ENCODE peak calls at places on chromosomes 12 and 14, in five cellular contexts. One of them, this sample, is unnamed.

GRCh38 chr14:72615511-72616121 is 278.3 kb downstream of the DPF3 start:
- DNase-seq in CD4-positive, alpha-beta T cell: no peak
- DNase-seq in dorsolateral prefrontal cortex: no peak
- DNase-seq in astrocyte of the spinal cord: no peak
- DNase-seq in right atrium auricular region: no peak
- DNase-seq in this sample: peak

GRCh38 chr12:4307593-4308333 is 13.2 kb upstream of the TIGAR start:
- DNase-seq in right atrium auricular region: peak
- DNase-seq in CD4-positive, alpha-beta T cell: no peak
- DNase-seq in dorsolateral prefrontal cortex: peak
- DNase-seq in astrocyte of the spinal cord: peak
- DNase-seq in this sample: peak

GRCh38 chr14:74018029-74018703 is 922 bp downstream of the ENTPD5 start:
- DNase-seq in dorsolateral prefrontal cortex: no peak
- DNase-seq in CD4-positive, alpha-beta T cell: no peak
- DNase-seq in right atrium auricular region: no peak
- DNase-seq in astrocyte of the spinal cord: peak
- DNase-seq in this sample: peak

GRCh38 chr12:119410396-119410795 is 75.9 kb downstream of the CCDC60 start:
- DNase-seq in dorsolateral prefrontal cortex: no peak
- DNase-seq in CD4-positive, alpha-beta T cell: no peak
- DNase-seq in astrocyte of the spinal cord: no peak
- DNase-seq in right atrium auricular region: no peak
- DNase-seq in this sample: no peak

GRCh38 chr12:121817648-121818043 is 13.8 kb downstream of the SETD1B start:
- DNase-seq in CD4-positive, alpha-beta T cell: no peak
- DNase-seq in dorsolateral prefrontal cortex: no peak
- DNase-seq in astrocyte of the spinal cord: no peak
- DNase-seq in right atrium auricular region: no peak
- DNase-seq in this sample: no peak

GRCh38 chr12:112908548-112908947 is 1.8 kb downstream of the OAS1 start:
- DNase-seq in dorsolateral prefrontal cortex: no peak
- DNase-seq in astrocyte of the spinal cord: no peak
- DNase-seq in right atrium auricular region: no peak
- DNase-seq in CD4-positive, alpha-beta T cell: no peak
- DNase-seq in this sample: no peak

GRCh38 chr12:81359736-81360135 is 281.9 kb downstream of the ACSS3 start:
- DNase-seq in CD4-positive, alpha-beta T cell: no peak
- DNase-seq in astrocyte of the spinal cord: no peak
- DNase-seq in right atrium auricular region: no peak
- DNase-seq in dorsolateral prefrontal cortex: no peak
- DNase-seq in this sample: no peak

GRCh38 chr14:39097159-39097558 is 5.9 kb downstream of the SEC23A start:
- DNase-seq in CD4-positive, alpha-beta T cell: no peak
- DNase-seq in astrocyte of the spinal cord: no peak
- DNase-seq in dorsolateral prefrontal cortex: no peak
- DNase-seq in right atrium auricular region: no peak
- DNase-seq in this sample: peak

GRCh38 chr12:58801986-58802385 is 118.3 kb downstream of the LRIG3 start:
- DNase-seq in astrocyte of the spinal cord: no peak
- DNase-seq in right atrium auricular region: no peak
- DNase-seq in CD4-positive, alpha-beta T cell: no peak
- DNase-seq in dorsolateral prefrontal cortex: no peak
- DNase-seq in this sample: no peak

GRCh38 chr12:57210461-57210860 is 6.1 kb upstream of the NXPH4 start:
- DNase-seq in right atrium auricular region: no peak
- DNase-seq in CD4-positive, alpha-beta T cell: no peak
- DNase-seq in astrocyte of the spinal cord: no peak
- DNase-seq in dorsolateral prefrontal cortex: no peak
- DNase-seq in this sample: no peak

GRCh38 chr14:26204954-26205479 is 392.8 kb downstream of the NOVA1 start:
- DNase-seq in dorsolateral prefrontal cortex: peak
- DNase-seq in right atrium auricular region: no peak
- DNase-seq in astrocyte of the spinal cord: peak
- DNase-seq in CD4-positive, alpha-beta T cell: no peak
- DNase-seq in this sample: no peak

GRCh38 chr12:56229082-56229481 is 769 bp upstream of the SLC39A5 start:
- DNase-seq in astrocyte of the spinal cord: no peak
- DNase-seq in CD4-positive, alpha-beta T cell: no peak
- DNase-seq in right atrium auricular region: no peak
- DNase-seq in dorsolateral prefrontal cortex: no peak
- DNase-seq in this sample: no peak

GRCh38 chr12:132282950-132283771 is 46.2 kb downstream of the GALNT9 start:
- DNase-seq in astrocyte of the spinal cord: no peak
- DNase-seq in CD4-positive, alpha-beta T cell: peak
- DNase-seq in right atrium auricular region: no peak
- DNase-seq in dorsolateral prefrontal cortex: peak
- DNase-seq in this sample: peak

GRCh38 chr12:9337656-9338055 is 129.5 kb upstream of the PZP start:
- DNase-seq in astrocyte of the spinal cord: no peak
- DNase-seq in CD4-positive, alpha-beta T cell: no peak
- DNase-seq in dorsolateral prefrontal cortex: no peak
- DNase-seq in right atrium auricular region: no peak
- DNase-seq in this sample: no peak

GRCh38 chr14:74475678-74476077 is 17.4 kb downstream of the NPC2 start:
- DNase-seq in astrocyte of the spinal cord: peak
- DNase-seq in right atrium auricular region: no peak
- DNase-seq in dorsolateral prefrontal cortex: no peak
- DNase-seq in CD4-positive, alpha-beta T cell: no peak
- DNase-seq in this sample: no peak

GRCh38 chr14:76375484-76375883 is 453 bp upstream of the ESRRB start:
- DNase-seq in dorsolateral prefrontal cortex: no peak
- DNase-seq in astrocyte of the spinal cord: no peak
- DNase-seq in CD4-positive, alpha-beta T cell: no peak
- DNase-seq in right atrium auricular region: no peak
- DNase-seq in this sample: peak

GRCh38 chr12:4780624-4781023 is 60.4 kb downstream of the GALNT8 start:
- DNase-seq in dorsolateral prefrontal cortex: no peak
- DNase-seq in CD4-positive, alpha-beta T cell: no peak
- DNase-seq in astrocyte of the spinal cord: no peak
- DNase-seq in right atrium auricular region: peak
- DNase-seq in this sample: no peak

GRCh38 chr12:100706029-100706428 is 88.5 kb upstream of the ANO4 start:
- DNase-seq in dorsolateral prefrontal cortex: no peak
- DNase-seq in right atrium auricular region: no peak
- DNase-seq in CD4-positive, alpha-beta T cell: no peak
- DNase-seq in astrocyte of the spinal cord: peak
- DNase-seq in this sample: peak

GRCh38 chr12:42361909-42362706 is 36.1 kb downstream of the PPHLN1 start:
- DNase-seq in right atrium auricular region: no peak
- DNase-seq in dorsolateral prefrontal cortex: no peak
- DNase-seq in astrocyte of the spinal cord: no peak
- DNase-seq in CD4-positive, alpha-beta T cell: no peak
- DNase-seq in this sample: no peak

GRCh38 chr12:32302218-32302826 is 97.0 kb upstream of the FGD4 start:
- DNase-seq in CD4-positive, alpha-beta T cell: no peak
- DNase-seq in astrocyte of the spinal cord: no peak
- DNase-seq in right atrium auricular region: no peak
- DNase-seq in dorsolateral prefrontal cortex: no peak
- DNase-seq in this sample: peak

GRCh38 chr12:59660921-59661597 is 65.2 kb downstream of the SLC16A7 start:
- DNase-seq in dorsolateral prefrontal cortex: no peak
- DNase-seq in CD4-positive, alpha-beta T cell: no peak
- DNase-seq in astrocyte of the spinal cord: no peak
- DNase-seq in right atrium auricular region: no peak
- DNase-seq in this sample: no peak

GRCh38 chr12:793037-793436 is 40.7 kb downstream of the WNK1 start:
- DNase-seq in right atrium auricular region: no peak
- DNase-seq in dorsolateral prefrontal cortex: no peak
- DNase-seq in CD4-positive, alpha-beta T cell: no peak
- DNase-seq in astrocyte of the spinal cord: no peak
- DNase-seq in this sample: no peak

DNA sequence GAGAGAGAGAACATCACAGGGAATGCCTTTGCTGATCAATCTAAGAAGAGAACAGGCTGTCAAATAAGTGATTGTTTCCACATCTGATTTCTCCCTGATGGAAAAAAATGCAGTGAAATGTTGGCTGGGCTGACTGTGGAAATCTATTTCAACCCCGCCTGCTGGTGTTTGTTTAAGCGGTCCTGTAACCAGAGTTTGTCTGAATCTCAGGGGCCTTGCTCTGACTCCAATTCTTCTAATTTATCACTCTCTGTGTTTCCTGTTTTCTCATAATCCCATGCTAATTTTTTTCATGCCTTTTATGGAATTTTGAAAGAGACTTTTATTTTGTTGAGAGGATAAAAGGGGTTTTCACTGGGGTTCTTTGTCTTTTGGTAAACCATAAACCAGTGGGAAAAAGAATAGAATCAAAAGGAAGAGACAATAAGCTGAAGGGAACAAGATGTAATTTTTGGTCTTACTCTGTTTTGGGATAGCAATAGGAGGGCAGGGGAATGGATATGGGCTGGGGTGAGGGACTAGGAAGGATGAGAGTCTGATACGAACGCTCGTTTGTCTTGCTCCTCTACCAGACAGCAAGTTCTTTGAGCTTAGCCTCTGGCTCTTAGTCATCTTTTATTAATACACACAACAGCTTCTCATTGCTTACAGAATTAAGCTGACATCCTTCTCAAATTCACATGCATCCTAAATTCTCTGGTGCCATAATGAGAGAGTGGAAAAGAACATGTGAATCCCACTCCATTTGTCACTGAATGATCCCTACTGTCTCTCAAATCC is 8.0 kb upstream of the MGP start:
- DNase-seq in dorsolateral prefrontal cortex: no peak
- DNase-seq in astrocyte of the spinal cord: no peak
- DNase-seq in right atrium auricular region: no peak
- DNase-seq in CD4-positive, alpha-beta T cell: no peak
- DNase-seq in this sample: no peak
- TF ChIP-seq CTCF in dorsolateral prefrontal cortex: no peak
- TF ChIP-seq CTCF in astrocyte of the spinal cord: no peak
- TF ChIP-seq CTCF in right atrium auricular region: no peak
- TF ChIP-seq CTCF in CD4-positive, alpha-beta T cell: no peak
- TF ChIP-seq CTCF in this sample: no peak

GRCh38 chr12:48936379-48936979 is 11.2 kb upstream of the FKBP11 start:
- DNase-seq in CD4-positive, alpha-beta T cell: peak
- DNase-seq in right atrium auricular region: peak
- DNase-seq in astrocyte of the spinal cord: peak
- DNase-seq in dorsolateral prefrontal cortex: peak
- DNase-seq in this sample: peak

GRCh38 chr12:48938805-48939204 is 13.5 kb upstream of the FKBP11 start:
- DNase-seq in right atrium auricular region: no peak
- DNase-seq in dorsolateral prefrontal cortex: peak
- DNase-seq in CD4-positive, alpha-beta T cell: no peak
- DNase-seq in astrocyte of the spinal cord: no peak
- DNase-seq in this sample: no peak

GRCh38 chr12:48940181-48940580 is 14.9 kb upstream of the FKBP11 start:
- DNase-seq in right atrium auricular region: no peak
- DNase-seq in CD4-positive, alpha-beta T cell: no peak
- DNase-seq in astrocyte of the spinal cord: no peak
- DNase-seq in dorsolateral prefrontal cortex: no peak
- DNase-seq in this sample: no peak

GRCh38 chr12:48934312-48934706 is 9.0 kb upstream of the FKBP11 start:
- DNase-seq in right atrium auricular region: no peak
- DNase-seq in CD4-positive, alpha-beta T cell: no peak
- DNase-seq in dorsolateral prefrontal cortex: no peak
- DNase-seq in astrocyte of the spinal cord: no peak
- DNase-seq in this sample: peak

DNA sequence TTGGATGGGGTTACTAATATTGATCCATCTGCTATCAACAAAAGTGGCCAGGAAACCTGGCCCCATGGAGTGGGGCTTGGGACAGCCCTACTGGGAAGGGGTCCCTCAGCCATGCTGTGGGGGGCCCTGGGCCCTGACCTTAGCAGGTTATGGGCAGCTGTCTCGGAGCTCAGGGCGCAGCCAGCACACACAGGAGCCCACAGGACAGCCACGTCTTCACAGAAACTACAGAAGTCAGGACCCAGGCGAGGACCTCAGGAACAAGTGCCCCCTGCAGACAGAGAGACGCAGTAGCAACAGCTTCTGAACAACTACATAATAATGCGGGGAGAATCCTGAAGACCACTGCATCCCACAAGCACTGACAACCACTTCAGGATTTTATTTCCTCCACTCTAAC is 11.9 kb upstream of the FKBP11 start:
- DNase-seq in astrocyte of the spinal cord: no peak
- DNase-seq in dorsolateral prefrontal cortex: no peak
- DNase-seq in CD4-positive, alpha-beta T cell: no peak
- DNase-seq in right atrium auricular region: no peak
- DNase-seq in this sample: no peak
- TF ChIP-seq CTCF in astrocyte of the spinal cord: peak
- TF ChIP-seq CTCF in dorsolateral prefrontal cortex: no peak
- TF ChIP-seq CTCF in CD4-positive, alpha-beta T cell: no peak
- TF ChIP-seq CTCF in right atrium auricular region: no peak
- TF ChIP-seq CTCF in this sample: no peak

DNA sequence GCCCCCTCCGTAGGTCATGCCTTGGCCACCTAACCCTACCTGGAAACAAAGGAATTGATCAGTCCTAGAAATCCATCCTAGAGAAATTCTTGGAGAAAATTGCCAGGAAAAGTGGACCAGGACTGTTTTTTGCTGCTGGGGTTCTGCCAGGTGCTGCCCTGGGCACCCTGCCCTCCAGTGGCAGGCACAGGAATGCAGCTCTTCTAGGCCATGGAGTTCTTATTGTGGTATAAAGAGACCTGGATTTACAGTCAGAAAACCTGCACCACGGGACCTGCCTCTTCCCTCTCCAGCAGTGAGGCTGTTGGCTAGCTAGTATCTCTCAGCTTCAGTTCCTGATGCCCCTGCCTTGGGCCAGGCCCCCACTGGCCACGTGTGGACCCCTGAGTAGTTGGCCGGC is 59.7 kb downstream of the SLC24A4 start:
- DNase-seq in right atrium auricular region: no peak
- DNase-seq in dorsolateral prefrontal cortex: no peak
- DNase-seq in CD4-positive, alpha-beta T cell: no peak
- DNase-seq in astrocyte of the spinal cord: no peak
- DNase-seq in this sample: peak
- TF ChIP-seq CTCF in right atrium auricular region: peak
- TF ChIP-seq CTCF in dorsolateral prefrontal cortex: no peak
- TF ChIP-seq CTCF in CD4-positive, alpha-beta T cell: no peak
- TF ChIP-seq CTCF in astrocyte of the spinal cord: peak
- TF ChIP-seq CTCF in this sample: peak

GRCh38 chr14:77864085-77864484 is 64.2 kb downstream of the ADCK1 start:
- DNase-seq in astrocyte of the spinal cord: no peak
- DNase-seq in dorsolateral prefrontal cortex: no peak
- DNase-seq in right atrium auricular region: no peak
- DNase-seq in CD4-positive, alpha-beta T cell: no peak
- DNase-seq in this sample: no peak

GRCh38 chr14:77862154-77862783 is 62.4 kb downstream of the ADCK1 start:
- DNase-seq in astrocyte of the spinal cord: peak
- DNase-seq in right atrium auricular region: peak
- DNase-seq in dorsolateral prefrontal cortex: peak
- DNase-seq in CD4-positive, alpha-beta T cell: peak
- DNase-seq in this sample: peak

GRCh38 chr14:77864580-77864979 is 64.7 kb downstream of the ADCK1 start:
- DNase-seq in dorsolateral prefrontal cortex: no peak
- DNase-seq in astrocyte of the spinal cord: no peak
- DNase-seq in right atrium auricular region: no peak
- DNase-seq in CD4-positive, alpha-beta T cell: no peak
- DNase-seq in this sample: no peak

GRCh38 chr14:77859934-77860570 is 60.1 kb downstream of the ADCK1 start:
- DNase-seq in CD4-positive, alpha-beta T cell: no peak
- DNase-seq in dorsolateral prefrontal cortex: no peak
- DNase-seq in astrocyte of the spinal cord: no peak
- DNase-seq in right atrium auricular region: no peak
- DNase-seq in this sample: no peak

DNA sequence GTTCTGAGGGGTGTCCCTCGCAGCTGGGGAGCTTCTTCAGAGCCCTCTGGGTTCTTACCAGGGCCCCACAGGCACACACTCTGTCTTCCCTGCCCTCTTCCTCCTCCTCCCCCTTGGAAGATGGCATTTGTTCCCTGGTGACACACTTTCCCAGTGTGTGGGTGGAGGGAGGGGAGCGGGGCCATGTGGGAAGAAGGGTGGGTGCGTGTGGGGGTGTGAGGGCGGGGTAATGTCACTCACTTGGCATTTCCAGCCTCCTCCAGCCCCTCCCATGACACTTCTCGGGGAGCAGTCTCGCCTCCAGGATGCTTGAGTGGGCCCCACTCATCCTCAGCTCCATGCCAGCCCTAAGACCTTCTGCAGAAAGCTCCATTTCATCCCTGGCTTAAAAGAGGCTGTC is 61.3 kb downstream of the ADCK1 start:
- DNase-seq in dorsolateral prefrontal cortex: no peak
- DNase-seq in right atrium auricular region: no peak
- DNase-seq in astrocyte of the spinal cord: no peak
- DNase-seq in CD4-positive, alpha-beta T cell: no peak
- DNase-seq in this sample: no peak
- TF ChIP-seq CTCF in dorsolateral prefrontal cortex: no peak
- TF ChIP-seq CTCF in right atrium auricular region: no peak
- TF ChIP-seq CTCF in astrocyte of the spinal cord: no peak
- TF ChIP-seq CTCF in CD4-positive, alpha-beta T cell: no peak
- TF ChIP-seq CTCF in this sample: no peak